ENCODE peak calls at places on chromosomes 6 and 20, in six cellular contexts. One of them, this sample, is unnamed.

GRCh38 chr6:156779206-156780116 is 2.3 kb downstream of the ARID1B start:
- DNase-seq in tibial nerve: no peak
- DNase-seq in tibial artery: peak; percentile 40
- DNase-seq in caudate nucleus: no peak
- DNase-seq in dorsolateral prefrontal cortex: no peak
- DNase-seq in CD8-positive, alpha-beta memory T cell: peak; percentile 32
- DNase-seq in this sample: peak; percentile 77

GRCh38 chr6:166477647-166478365 is 95.1 kb upstream of the MPC1 start:
- DNase-seq in tibial nerve: no peak
- DNase-seq in tibial artery: no peak
- DNase-seq in caudate nucleus: no peak
- DNase-seq in dorsolateral prefrontal cortex: no peak
- DNase-seq in CD8-positive, alpha-beta memory T cell: no peak
- DNase-seq in this sample: no peak

GRCh38 chr6:14452567-14453527 is 335.3 kb downstream of the CD83 start:
- DNase-seq in tibial nerve: no peak
- DNase-seq in tibial artery: no peak
- DNase-seq in caudate nucleus: no peak
- DNase-seq in dorsolateral prefrontal cortex: no peak
- DNase-seq in CD8-positive, alpha-beta memory T cell: peak; percentile 15
- DNase-seq in this sample: no peak

GRCh38 chr6:140271759-140272377 is 897.4 kb upstream of the CITED2 start:
- DNase-seq in tibial nerve: no peak
- DNase-seq in tibial artery: no peak
- DNase-seq in caudate nucleus: no peak
- DNase-seq in dorsolateral prefrontal cortex: no peak
- DNase-seq in CD8-positive, alpha-beta memory T cell: no peak
- DNase-seq in this sample: no peak

GRCh38 chr6:101011165-101011564 is 130.0 kb upstream of the ASCC3 start:
- DNase-seq in tibial nerve: no peak
- DNase-seq in tibial artery: no peak
- DNase-seq in caudate nucleus: no peak
- DNase-seq in dorsolateral prefrontal cortex: no peak
- DNase-seq in CD8-positive, alpha-beta memory T cell: no peak
- DNase-seq in this sample: no peak

GRCh38 chr6:1838604-1839003 is 228.9 kb downstream of the FOXC1 start:
- DNase-seq in tibial nerve: no peak
- DNase-seq in tibial artery: no peak
- DNase-seq in caudate nucleus: no peak
- DNase-seq in dorsolateral prefrontal cortex: no peak
- DNase-seq in CD8-positive, alpha-beta memory T cell: no peak
- DNase-seq in this sample: no peak

GRCh38 chr6:169406794-169407193 is 153.1 kb upstream of the THBS2 start:
- DNase-seq in tibial nerve: no peak
- DNase-seq in tibial artery: no peak
- DNase-seq in caudate nucleus: no peak
- DNase-seq in dorsolateral prefrontal cortex: no peak
- DNase-seq in CD8-positive, alpha-beta memory T cell: no peak
- DNase-seq in this sample: no peak

GRCh38 chr6:79789843-79790242 is 157.5 kb downstream of the ELOVL4 start:
- DNase-seq in tibial nerve: no peak
- DNase-seq in tibial artery: no peak
- DNase-seq in caudate nucleus: no peak
- DNase-seq in dorsolateral prefrontal cortex: no peak
- DNase-seq in CD8-positive, alpha-beta memory T cell: no peak
- DNase-seq in this sample: no peak

GRCh38 chr20:54475334-54476287 is at the start of gene DOK5:
- DNase-seq in tibial nerve: peak; percentile 17
- DNase-seq in tibial artery: peak; percentile 50
- DNase-seq in caudate nucleus: no peak
- DNase-seq in dorsolateral prefrontal cortex: peak; percentile 53
- DNase-seq in CD8-positive, alpha-beta memory T cell: no peak
- DNase-seq in this sample: peak; percentile 48

GRCh38 chr6:69584913-69585729 is 211.7 kb downstream of the LMBRD1 start:
- DNase-seq in tibial nerve: no peak
- DNase-seq in tibial artery: no peak
- DNase-seq in caudate nucleus: no peak
- DNase-seq in dorsolateral prefrontal cortex: no peak
- DNase-seq in CD8-positive, alpha-beta memory T cell: no peak
- DNase-seq in this sample: no peak

GRCh38 chr6:71012871-71013456 is 56.1 kb upstream of the B3GAT2 start:
- DNase-seq in tibial nerve: no peak
- DNase-seq in tibial artery: no peak
- DNase-seq in caudate nucleus: no peak
- DNase-seq in dorsolateral prefrontal cortex: no peak
- DNase-seq in CD8-positive, alpha-beta memory T cell: no peak
- DNase-seq in this sample: no peak

GRCh38 chr20:57714409-57715267 is 4.8 kb upstream of the PMEPA1 start:
- DNase-seq in tibial nerve: no peak
- DNase-seq in tibial artery: no peak
- DNase-seq in caudate nucleus: no peak
- DNase-seq in dorsolateral prefrontal cortex: no peak
- DNase-seq in CD8-positive, alpha-beta memory T cell: no peak
- DNase-seq in this sample: no peak

GRCh38 chr6:105545206-105545920 is 142.5 kb upstream of the PREP start:
- DNase-seq in tibial nerve: no peak
- DNase-seq in tibial artery: no peak
- DNase-seq in caudate nucleus: no peak
- DNase-seq in dorsolateral prefrontal cortex: no peak
- DNase-seq in CD8-positive, alpha-beta memory T cell: no peak
- DNase-seq in this sample: no peak

GRCh38 chr6:151675746-151676459 is 131.6 kb upstream of the ESR1 start:
- DNase-seq in tibial nerve: no peak
- DNase-seq in tibial artery: no peak
- DNase-seq in caudate nucleus: no peak
- DNase-seq in dorsolateral prefrontal cortex: no peak
- DNase-seq in CD8-positive, alpha-beta memory T cell: peak; percentile 22
- DNase-seq in this sample: peak; percentile 2

GRCh38 chr20:53763707-53764415 is 170.2 kb upstream of the ZNF217 start:
- DNase-seq in tibial nerve: no peak
- DNase-seq in tibial artery: no peak
- DNase-seq in caudate nucleus: no peak
- DNase-seq in dorsolateral prefrontal cortex: no peak
- DNase-seq in CD8-positive, alpha-beta memory T cell: no peak
- DNase-seq in this sample: no peak

GRCh38 chr20:50372770-50373088 is 137.5 kb upstream of the PTPN1 start:
- DNase-seq in tibial nerve: no peak
- DNase-seq in tibial artery: no peak
- DNase-seq in caudate nucleus: no peak
- DNase-seq in dorsolateral prefrontal cortex: no peak
- DNase-seq in CD8-positive, alpha-beta memory T cell: no peak
- DNase-seq in this sample: no peak

GRCh38 chr20:53381568-53382262 is 211.9 kb downstream of the ZNF217 start:
- DNase-seq in tibial nerve: no peak
- DNase-seq in tibial artery: no peak
- DNase-seq in caudate nucleus: no peak
- DNase-seq in dorsolateral prefrontal cortex: no peak
- DNase-seq in CD8-positive, alpha-beta memory T cell: no peak
- DNase-seq in this sample: no peak

GRCh38 chr6:27297857-27298730 is 14.0 kb downstream of the POM121L2 start:
- DNase-seq in tibial nerve: no peak
- DNase-seq in tibial artery: no peak
- DNase-seq in caudate nucleus: no peak
- DNase-seq in dorsolateral prefrontal cortex: no peak
- DNase-seq in CD8-positive, alpha-beta memory T cell: no peak
- DNase-seq in this sample: no peak

GRCh38 chr20:63941282-63942060 is 14.7 kb downstream of the UCKL1 start:
- DNase-seq in tibial nerve: no peak
- DNase-seq in tibial artery: peak; percentile 64
- DNase-seq in caudate nucleus: no peak
- DNase-seq in dorsolateral prefrontal cortex: no peak
- DNase-seq in CD8-positive, alpha-beta memory T cell: peak; percentile 78
- DNase-seq in this sample: no peak

GRCh38 chr6:126040826-126041225 is 54.5 kb downstream of the TRMT11 start:
- DNase-seq in tibial nerve: no peak
- DNase-seq in tibial artery: no peak
- DNase-seq in caudate nucleus: no peak
- DNase-seq in dorsolateral prefrontal cortex: no peak
- DNase-seq in CD8-positive, alpha-beta memory T cell: no peak
- DNase-seq in this sample: no peak

GRCh38 chr6:75235271-75235670 is 8.3 kb downstream of the COX7A2 start:
- DNase-seq in tibial nerve: no peak
- DNase-seq in tibial artery: no peak
- DNase-seq in caudate nucleus: no peak
- DNase-seq in dorsolateral prefrontal cortex: no peak
- DNase-seq in CD8-positive, alpha-beta memory T cell: no peak
- DNase-seq in this sample: no peak

GRCh38 chr20:35663516-35663812 is 1.2 kb downstream of the CPNE1 start:
- DNase-seq in tibial nerve: no peak
- DNase-seq in tibial artery: no peak
- DNase-seq in caudate nucleus: no peak
- DNase-seq in dorsolateral prefrontal cortex: no peak
- DNase-seq in CD8-positive, alpha-beta memory T cell: no peak
- DNase-seq in this sample: no peak

DNA sequence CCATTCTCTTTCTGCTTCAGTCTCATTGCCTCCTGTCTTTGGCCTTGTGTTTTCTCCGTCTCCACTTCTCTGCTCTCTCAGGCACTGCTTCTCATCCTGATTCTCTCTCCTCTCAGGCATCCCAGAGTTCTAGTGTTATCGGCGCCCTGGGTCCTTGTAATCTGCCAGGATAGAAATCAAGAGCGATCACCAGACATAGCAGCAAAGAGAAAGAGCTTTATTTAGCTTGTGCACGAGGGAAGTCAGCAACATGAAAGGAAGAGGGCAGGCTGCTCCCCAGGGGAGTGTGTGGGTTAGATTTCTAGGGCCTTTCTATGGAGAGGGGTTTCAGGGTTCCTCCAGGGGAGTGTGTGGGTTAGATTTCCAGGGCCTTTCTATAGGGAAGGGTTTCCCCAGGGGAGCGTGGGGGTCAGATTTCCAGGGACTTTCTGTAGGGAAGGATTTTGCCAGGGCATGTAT is 32.5 kb downstream of the SUN5 start:
- DNase-seq in tibial nerve: no peak
- DNase-seq in tibial artery: no peak
- DNase-seq in caudate nucleus: no peak
- DNase-seq in dorsolateral prefrontal cortex: no peak
- DNase-seq in CD8-positive, alpha-beta memory T cell: no peak
- DNase-seq in this sample: no peak
- H3K27ac ChIP-seq in tibial nerve: no peak overlapping the region
- H3K27ac ChIP-seq in tibial artery: no peak overlapping the region
- H3K27ac ChIP-seq in caudate nucleus: peak overlapping the region; percentile 24
- H3K27ac ChIP-seq in dorsolateral prefrontal cortex: no peak overlapping the region
- H3K27ac ChIP-seq in CD8-positive, alpha-beta memory T cell: peak overlapping the region; percentile 59
- H3K27ac ChIP-seq in this sample: peak overlapping the region; percentile 22

DNA sequence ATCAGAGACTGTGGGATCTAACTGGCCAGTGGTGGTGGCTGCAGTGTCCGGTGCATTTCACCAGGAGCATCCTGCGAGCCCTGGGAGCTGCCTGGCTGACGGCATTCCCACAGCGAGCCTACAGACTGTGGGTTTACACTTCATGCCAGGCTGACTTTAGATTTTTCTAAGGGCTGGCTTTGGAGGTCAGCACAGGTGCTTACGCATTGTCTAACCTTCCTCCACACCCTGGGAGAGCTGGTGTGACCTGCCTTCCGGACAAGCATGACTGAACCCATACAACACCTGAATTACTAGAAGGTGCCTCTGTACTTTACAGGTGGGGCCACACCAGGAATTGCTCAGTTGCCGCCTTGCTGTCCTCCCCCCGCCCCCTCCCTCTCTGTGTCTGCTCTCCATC is 96.2 kb downstream of the RREB1 start:
- DNase-seq in tibial nerve: no peak
- DNase-seq in tibial artery: no peak
- DNase-seq in caudate nucleus: no peak
- DNase-seq in dorsolateral prefrontal cortex: no peak
- DNase-seq in CD8-positive, alpha-beta memory T cell: no peak
- DNase-seq in this sample: no peak
- H3K27ac ChIP-seq in tibial nerve: no peak overlapping the region
- H3K27ac ChIP-seq in tibial artery: no peak overlapping the region
- H3K27ac ChIP-seq in caudate nucleus: no peak overlapping the region
- H3K27ac ChIP-seq in dorsolateral prefrontal cortex: no peak overlapping the region
- H3K27ac ChIP-seq in CD8-positive, alpha-beta memory T cell: no peak overlapping the region
- H3K27ac ChIP-seq in this sample: no peak overlapping the region

GRCh38 chr6:42556462-42556861 is 7.4 kb upstream of the UBR2 start:
- DNase-seq in tibial nerve: no peak
- DNase-seq in tibial artery: no peak
- DNase-seq in caudate nucleus: no peak
- DNase-seq in dorsolateral prefrontal cortex: no peak
- DNase-seq in CD8-positive, alpha-beta memory T cell: no peak
- DNase-seq in this sample: no peak
- H3K27ac ChIP-seq in tibial nerve: no peak overlapping the region
- H3K27ac ChIP-seq in tibial artery: no peak overlapping the region
- H3K27ac ChIP-seq in caudate nucleus: no peak overlapping the region
- H3K27ac ChIP-seq in dorsolateral prefrontal cortex: no peak overlapping the region
- H3K27ac ChIP-seq in CD8-positive, alpha-beta memory T cell: no peak overlapping the region
- H3K27ac ChIP-seq in this sample: no peak overlapping the region

DNA sequence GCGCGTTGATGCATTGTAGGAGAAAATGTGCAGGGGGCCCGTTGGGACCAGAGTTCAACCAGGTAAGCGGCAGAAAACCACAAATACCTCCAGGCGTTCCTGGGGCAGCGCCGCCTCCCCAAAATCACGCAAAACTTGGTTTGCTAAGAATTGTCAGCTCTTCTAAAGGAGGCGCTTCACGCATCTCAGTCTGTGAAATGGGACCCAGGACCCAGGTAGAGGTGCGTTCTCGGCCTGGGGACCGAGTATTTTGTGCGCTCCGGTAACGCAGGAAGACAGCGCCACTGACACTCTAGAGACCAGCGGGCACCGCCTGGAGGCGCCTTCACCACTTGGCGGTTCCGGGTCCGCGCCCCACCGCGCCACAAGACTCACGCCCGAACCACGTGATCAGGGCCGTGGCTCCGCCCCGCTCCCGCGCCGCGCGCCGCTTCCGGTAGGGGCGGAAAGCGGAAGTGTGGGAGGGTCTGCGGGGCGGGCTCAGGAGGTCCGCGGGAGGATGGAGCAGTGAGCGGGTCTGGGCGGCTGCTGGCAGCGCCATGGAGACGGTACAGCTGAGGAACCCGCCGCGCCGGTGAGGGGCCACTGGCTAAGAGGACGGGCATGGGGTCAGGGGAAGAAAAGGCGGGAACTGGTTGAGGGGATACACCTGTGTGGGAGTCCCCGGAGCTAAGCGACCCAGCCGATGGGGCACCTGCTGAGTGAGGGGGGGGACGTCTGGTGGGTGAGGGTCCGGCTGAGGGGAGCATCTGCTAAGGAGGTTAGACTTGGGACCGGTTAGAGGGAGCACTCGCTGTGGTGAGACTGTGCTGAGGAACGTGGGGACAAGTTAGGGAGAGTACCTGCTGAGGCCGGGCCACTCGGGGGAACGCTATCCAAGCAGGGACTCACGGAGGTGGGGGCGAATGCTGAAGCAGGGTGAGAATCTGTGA is at the start of gene STK4:
- DNase-seq in tibial nerve: peak; percentile 85
- DNase-seq in tibial artery: peak; percentile 91
- DNase-seq in caudate nucleus: peak; percentile 78
- DNase-seq in dorsolateral prefrontal cortex: peak; percentile 92
- DNase-seq in CD8-positive, alpha-beta memory T cell: peak; percentile 92
- DNase-seq in this sample: peak; percentile 92
- H3K27ac ChIP-seq in tibial nerve: peak within 1 kb of the TSS; percentile 77
- H3K27ac ChIP-seq in tibial artery: peak within 1 kb of the TSS; percentile 88
- H3K27ac ChIP-seq in caudate nucleus: peak within 1 kb of the TSS; percentile 96
- H3K27ac ChIP-seq in dorsolateral prefrontal cortex: peak within 1 kb of the TSS; percentile 93
- H3K27ac ChIP-seq in CD8-positive, alpha-beta memory T cell: peak within 1 kb of the TSS; percentile 89
- H3K27ac ChIP-seq in this sample: peak within 1 kb of the TSS; percentile 94

GRCh38 chr6:36599791-36600209 is 5.6 kb downstream of the SRSF3 start:
- DNase-seq in tibial nerve: no peak
- DNase-seq in tibial artery: no peak
- DNase-seq in caudate nucleus: no peak
- DNase-seq in dorsolateral prefrontal cortex: no peak
- DNase-seq in CD8-positive, alpha-beta memory T cell: peak; percentile 68
- DNase-seq in this sample: no peak
- H3K27ac ChIP-seq in tibial nerve: no peak overlapping the region
- H3K27ac ChIP-seq in tibial artery: peak overlapping the region; percentile 96
- H3K27ac ChIP-seq in caudate nucleus: no peak overlapping the region
- H3K27ac ChIP-seq in dorsolateral prefrontal cortex: no peak overlapping the region
- H3K27ac ChIP-seq in CD8-positive, alpha-beta memory T cell: no peak overlapping the region
- H3K27ac ChIP-seq in this sample: no peak overlapping the region